ENCODE peak calls at places on chromosomes 11 and 22, in five cellular contexts. One of them, this sample, is unnamed.

GRCh38 chr11:70278994-70279393 is 8.5 kb downstream of the PPFIA1 start:
- DNase-seq in SK-N-SH: no peak
- DNase-seq in K562: no peak
- DNase-seq in GM12891: no peak
- DNase-seq in H1: no peak
- DNase-seq in this sample: no peak

GRCh38 chr11:43904737-43905515 is 24.3 kb downstream of the ALKBH3 start:
- DNase-seq in SK-N-SH: no peak
- DNase-seq in K562: no peak
- DNase-seq in GM12891: no peak
- DNase-seq in H1: no peak
- DNase-seq in this sample: no peak

GRCh38 chr22:30027169-30027568 is 53.1 kb upstream of the HORMAD2 start:
- DNase-seq in SK-N-SH: no peak
- DNase-seq in K562: no peak
- DNase-seq in GM12891: no peak
- DNase-seq in H1: no peak
- DNase-seq in this sample: no peak

GRCh38 chr11:31437742-31438435 is 68.2 kb downstream of the DNAJC24 start:
- DNase-seq in SK-N-SH: no peak
- DNase-seq in K562: no peak
- DNase-seq in GM12891: no peak
- DNase-seq in H1: no peak
- DNase-seq in this sample: no peak

GRCh38 chr11:12415567-12415966 is 38.2 kb downstream of the PARVA start:
- DNase-seq in SK-N-SH: no peak
- DNase-seq in K562: no peak
- DNase-seq in GM12891: no peak
- DNase-seq in H1: no peak
- DNase-seq in this sample: no peak

GRCh38 chr11:78961938-78962701 is 387.5 kb upstream of the NARS2 start:
- DNase-seq in SK-N-SH: peak; percentile 94
- DNase-seq in K562: peak; percentile 11
- DNase-seq in GM12891: peak; percentile 22
- DNase-seq in H1: no peak
- DNase-seq in this sample: no peak

GRCh38 chr11:123429851-123430735 is at the start of gene GRAMD1B:
- DNase-seq in SK-N-SH: peak; percentile 87
- DNase-seq in K562: no peak
- DNase-seq in GM12891: peak; percentile 82
- DNase-seq in H1: peak; percentile 54
- DNase-seq in this sample: peak; percentile 74

GRCh38 chr11:10211470-10211869 is 82.5 kb downstream of the SBF2 start:
- DNase-seq in SK-N-SH: no peak
- DNase-seq in K562: no peak
- DNase-seq in GM12891: no peak
- DNase-seq in H1: no peak
- DNase-seq in this sample: no peak

GRCh38 chr22:22936190-22936914 is 48.7 kb downstream of the IGLL5 start:
- DNase-seq in SK-N-SH: no peak
- DNase-seq in K562: no peak
- DNase-seq in GM12891: no peak
- DNase-seq in H1: no peak
- DNase-seq in this sample: no peak

GRCh38 chr11:119907934-119908760 is 179.1 kb upstream of the NECTIN1 start:
- DNase-seq in SK-N-SH: peak; percentile 86
- DNase-seq in K562: no peak
- DNase-seq in GM12891: no peak
- DNase-seq in H1: no peak
- DNase-seq in this sample: no peak

GRCh38 chr11:66787934-66788758 is 55.1 kb upstream of the RCE1 start:
- DNase-seq in SK-N-SH: no peak
- DNase-seq in K562: no peak
- DNase-seq in GM12891: no peak
- DNase-seq in H1: no peak
- DNase-seq in this sample: no peak

GRCh38 chr11:66782726-66783125 is 53.7 kb upstream of the SPTBN2 start:
- DNase-seq in SK-N-SH: no peak
- DNase-seq in K562: no peak
- DNase-seq in GM12891: no peak
- DNase-seq in H1: no peak
- DNase-seq in this sample: no peak

GRCh38 chr11:66789097-66789890 is 53.9 kb upstream of the RCE1 start:
- DNase-seq in SK-N-SH: no peak
- DNase-seq in K562: no peak
- DNase-seq in GM12891: no peak
- DNase-seq in H1: no peak
- DNase-seq in this sample: no peak

GRCh38 chr11:66784575-66784974 is 55.6 kb upstream of the SPTBN2 start:
- DNase-seq in SK-N-SH: no peak
- DNase-seq in K562: no peak
- DNase-seq in GM12891: no peak
- DNase-seq in H1: no peak
- DNase-seq in this sample: no peak
- TF ChIP-seq TAF1 in SK-N-SH: no peak
- TF ChIP-seq TAF1 in K562: no peak
- TF ChIP-seq TAF1 in GM12891: no peak
- TF ChIP-seq TAF1 in H1: no peak
- TF ChIP-seq TAF1 in this sample: no peak

GRCh38 chr11:108235192-108235591 is 12.3 kb downstream of the ATM start:
- DNase-seq in SK-N-SH: no peak
- DNase-seq in K562: no peak
- DNase-seq in GM12891: no peak
- DNase-seq in H1: no peak
- DNase-seq in this sample: no peak

GRCh38 chr11:108239076-108239475 is 16.2 kb downstream of the ATM start:
- DNase-seq in SK-N-SH: no peak
- DNase-seq in K562: no peak
- DNase-seq in GM12891: no peak
- DNase-seq in H1: no peak
- DNase-seq in this sample: no peak

GRCh38 chr11:108233277-108233945 is 10.5 kb downstream of the ATM start:
- DNase-seq in SK-N-SH: no peak
- DNase-seq in K562: peak; percentile 26
- DNase-seq in GM12891: no peak
- DNase-seq in H1: no peak
- DNase-seq in this sample: no peak

GRCh38 chr11:108235633-108236032 is 12.8 kb downstream of the ATM start:
- DNase-seq in SK-N-SH: no peak
- DNase-seq in K562: no peak
- DNase-seq in GM12891: no peak
- DNase-seq in H1: no peak
- DNase-seq in this sample: no peak

DNA sequence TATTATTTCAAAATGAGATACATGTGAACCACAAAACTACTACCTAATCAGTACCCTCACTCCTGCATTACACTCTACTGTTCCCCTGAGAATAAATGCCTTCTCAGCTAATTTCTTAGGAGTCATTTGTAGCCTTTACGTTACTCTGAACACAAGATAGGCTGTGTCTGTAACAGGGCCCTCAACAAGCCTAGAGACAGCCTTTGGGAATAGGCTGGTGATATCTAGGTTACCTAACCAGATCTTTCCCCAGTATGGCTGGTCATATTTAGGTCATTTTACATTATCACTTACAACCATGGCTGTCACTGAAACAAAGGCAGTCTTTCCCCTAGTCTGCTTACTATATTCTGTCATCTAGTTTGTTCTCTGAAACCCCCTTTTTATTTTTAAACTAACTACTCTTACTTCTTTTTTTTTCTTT is 14.2 kb downstream of the ATM start:
- DNase-seq in SK-N-SH: no peak
- DNase-seq in K562: no peak
- DNase-seq in GM12891: no peak
- DNase-seq in H1: no peak
- DNase-seq in this sample: no peak
- TF ChIP-seq TAF1 in SK-N-SH: no peak
- TF ChIP-seq TAF1 in K562: no peak
- TF ChIP-seq TAF1 in GM12891: no peak
- TF ChIP-seq TAF1 in H1: no peak
- TF ChIP-seq TAF1 in this sample: no peak

GRCh38 chr11:76752321-76753175 is 30.6 kb upstream of the TSKU start:
- DNase-seq in SK-N-SH: peak; percentile 31
- DNase-seq in K562: no peak
- DNase-seq in GM12891: no peak
- DNase-seq in H1: no peak
- DNase-seq in this sample: no peak
- TF ChIP-seq TAF1 in SK-N-SH: no peak
- TF ChIP-seq TAF1 in K562: no peak
- TF ChIP-seq TAF1 in GM12891: no peak
- TF ChIP-seq TAF1 in H1: no peak
- TF ChIP-seq TAF1 in this sample: no peak

DNA sequence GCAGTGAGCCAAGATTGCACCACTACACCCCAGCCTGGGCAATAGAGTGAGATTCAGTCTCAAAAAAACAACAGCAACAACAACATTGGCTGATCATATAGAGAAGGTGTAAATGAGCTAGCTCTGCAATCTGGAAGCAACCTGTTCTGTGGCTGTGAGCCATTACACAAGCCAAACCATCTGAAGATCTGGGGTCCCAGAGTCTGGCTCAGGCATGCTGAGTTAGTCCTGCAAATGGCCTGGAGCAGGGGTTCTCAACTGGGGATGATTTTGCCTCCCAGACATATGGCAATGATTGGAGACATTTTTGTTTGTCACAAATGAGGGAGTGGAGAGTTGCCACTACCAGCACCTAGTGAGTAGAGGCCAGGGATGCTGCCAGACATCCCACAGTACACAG is 42.3 kb upstream of the RAB1B start:
- DNase-seq in SK-N-SH: no peak
- DNase-seq in K562: no peak
- DNase-seq in GM12891: no peak
- DNase-seq in H1: no peak
- DNase-seq in this sample: no peak
- TF ChIP-seq TAF1 in SK-N-SH: no peak
- TF ChIP-seq TAF1 in K562: no peak
- TF ChIP-seq TAF1 in GM12891: no peak
- TF ChIP-seq TAF1 in H1: no peak
- TF ChIP-seq TAF1 in this sample: no peak

GRCh38 chr22:40121463-40121862 is 56.3 kb upstream of the TNRC6B start:
- DNase-seq in SK-N-SH: no peak
- DNase-seq in K562: no peak
- DNase-seq in GM12891: no peak
- DNase-seq in H1: no peak
- DNase-seq in this sample: no peak
- TF ChIP-seq TAF1 in SK-N-SH: no peak
- TF ChIP-seq TAF1 in K562: no peak
- TF ChIP-seq TAF1 in GM12891: no peak
- TF ChIP-seq TAF1 in H1: no peak
- TF ChIP-seq TAF1 in this sample: no peak

DNA sequence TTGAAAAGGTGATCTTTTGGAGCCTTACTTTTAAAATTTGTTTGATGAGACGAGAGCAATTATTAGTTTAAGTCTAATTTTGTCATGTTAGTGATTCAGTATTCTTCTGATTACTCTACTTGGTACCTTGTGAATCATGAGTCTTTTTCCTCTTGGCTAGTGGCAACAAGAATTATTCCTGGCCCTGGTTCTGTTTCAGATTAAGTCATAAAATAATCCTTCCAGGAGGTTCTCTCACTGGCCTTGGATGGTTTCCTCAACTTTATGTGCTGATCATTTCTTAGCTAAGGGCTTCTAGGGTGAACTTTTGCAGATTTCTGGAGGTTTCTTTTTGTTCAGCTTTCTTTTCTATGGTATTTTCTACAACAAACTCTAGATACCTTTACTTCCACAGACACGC is 741.8 kb upstream of the LUZP2 start:
- DNase-seq in SK-N-SH: no peak
- DNase-seq in K562: no peak
- DNase-seq in GM12891: no peak
- DNase-seq in H1: no peak
- DNase-seq in this sample: no peak
- TF ChIP-seq TAF1 in SK-N-SH: no peak
- TF ChIP-seq TAF1 in K562: no peak
- TF ChIP-seq TAF1 in GM12891: no peak
- TF ChIP-seq TAF1 in H1: no peak
- TF ChIP-seq TAF1 in this sample: no peak

DNA sequence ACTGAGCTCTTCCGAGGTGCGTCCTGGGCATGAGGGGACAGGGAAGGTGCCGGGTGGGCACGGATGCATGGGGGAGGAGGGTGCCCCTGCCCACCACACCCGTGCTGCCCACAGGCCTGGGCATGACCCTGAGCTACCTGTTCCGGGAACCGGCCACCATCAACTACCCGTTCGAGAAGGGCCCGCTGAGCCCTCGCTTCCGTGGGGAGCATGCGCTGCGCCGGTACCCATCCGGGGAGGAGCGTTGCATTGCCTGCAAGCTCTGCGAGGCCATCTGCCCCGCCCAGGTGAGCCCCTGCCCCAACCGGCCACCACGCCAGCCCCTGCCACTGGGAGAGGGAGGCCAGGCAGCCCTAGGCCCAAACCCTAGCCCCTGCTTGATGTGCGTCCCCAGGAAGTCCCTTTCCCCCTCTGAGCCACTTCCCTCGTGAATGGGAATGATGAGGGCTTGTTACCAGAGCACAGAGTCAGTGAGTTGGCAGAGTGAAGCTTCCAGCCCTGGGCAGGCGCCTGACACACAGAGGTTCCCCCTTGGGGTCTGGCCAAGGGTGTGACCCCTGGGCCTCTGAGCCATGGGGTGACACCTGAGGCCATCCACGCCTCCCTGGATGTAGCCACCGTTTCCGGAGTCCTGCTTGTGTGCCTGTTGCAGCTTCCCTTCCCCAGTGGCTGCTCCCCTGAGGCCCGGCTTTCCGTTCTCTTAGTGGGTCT is 2.7 kb downstream of the NDUFS8 start:
- DNase-seq in SK-N-SH: no peak
- DNase-seq in K562: no peak
- DNase-seq in GM12891: no peak
- DNase-seq in H1: no peak
- DNase-seq in this sample: no peak
- TF ChIP-seq TAF1 in SK-N-SH: no peak
- TF ChIP-seq TAF1 in K562: no peak
- TF ChIP-seq TAF1 in GM12891: no peak
- TF ChIP-seq TAF1 in H1: no peak
- TF ChIP-seq TAF1 in this sample: no peak